ENCODE peak calls at places on chromosome 4, in four cellular contexts. G is H9, O is H1, P is trophoblast cell. F is an unnamed sample. For H3K79me2, the result is how much of the 10 kb centered on the place peaks cover.

GRCh38 chr4:52949336-52949735 is 87.2 kb downstream of the RASL11B start:
- DNase-seq in P (peak), O (no peak), G (no peak), F (no peak)

GRCh38 chr4:149645790-149646189 is 169.9 kb downstream of the IQCM start:
- DNase-seq in O (peak), G (peak), P (no peak), F (peak)

GRCh38 chr4:147725673-147726072 is 6.2 kb upstream of the ARHGAP10 start:
- DNase-seq in P (peak), O (peak), G (no peak), F (no peak)

GRCh38 chr4:61224573-61224972 is 24.4 kb downstream of the ADGRL3 start:
- DNase-seq in O (no peak), P (no peak), G (no peak), F (no peak)

GRCh38 chr4:2341261-2341841 is 77.1 kb downstream of the ZFYVE28 start:
- DNase-seq in G (peak), O (no peak), P (no peak), F (no peak)

GRCh38 chr4:176270669-176271068 is 1.6 kb upstream of the ASB5 start:
- DNase-seq in P (peak), O (no peak), G (no peak), F (peak)

GRCh38 chr4:22515145-22515887 is 550 bp downstream of the ADGRA3 start:
- DNase-seq in G (peak), P (peak), O (peak), F (peak)

GRCh38 chr4:76208005-76208765 is 5.4 kb downstream of the SCARB2 start:
- DNase-seq in P (peak), O (no peak), G (no peak), F (peak)

GRCh38 chr4:91764085-91764484 is 539.7 kb upstream of the GRID2 start:
- DNase-seq in G (no peak), O (no peak), P (no peak), F (no peak)

GRCh38 chr4:142248946-142249345 is 597.2 kb downstream of the INPP4B start:
- DNase-seq in O (no peak), G (no peak), P (peak), F (no peak)

GRCh38 chr4:4860381-4860802 is 927 bp downstream of the MSX1 start:
- DNase-seq in P (no peak), O (peak), G (no peak), F (no peak)

GRCh38 chr4:159290321-159291030 is 187.6 kb downstream of the RAPGEF2 start:
- DNase-seq in O (no peak), G (no peak), P (no peak), F (no peak)

GRCh38 chr4:997375-998071 is 4.3 kb upstream of the SLC26A1 start:
- DNase-seq in G (no peak), P (no peak), O (no peak), F (no peak)

GRCh38 chr4:27218013-27218412 is 357.4 kb downstream of the STIM2 start:
- DNase-seq in G (no peak), O (no peak), P (no peak), F (no peak)

GRCh38 chr4:128025319-128025718 is 35.8 kb upstream of the LARP1B start:
- DNase-seq in P (no peak), G (no peak), O (no peak), F (no peak)

GRCh38 chr4:124334119-124334518 is 378.4 kb downstream of the ANKRD50 start:
- DNase-seq in G (no peak), P (peak), O (no peak), F (peak)

GRCh38 chr4:184320630-184321029 is 103.0 kb upstream of the ENPP6 start:
- DNase-seq in G (no peak), P (no peak), O (no peak), F (no peak)

GRCh38 chr4:140300271-140300970 is 73.0 kb upstream of the SCOC start:
- DNase-seq in P (peak), G (peak), O (peak), F (peak)

GRCh38 chr4:150123073-150123472 is 44.8 kb downstream of the DCLK2 start:
- DNase-seq in G (no peak), P (no peak), O (no peak), F (no peak)

GRCh38 chr4:36283912-36284465 is 2.6 kb downstream of the DTHD1 start:
- DNase-seq in O (no peak), G (no peak), P (no peak), F (no peak)

GRCh38 chr4:8159522-8160232 is 1.1 kb upstream of the ABLIM2 start:
- DNase-seq in P (no peak), O (no peak), G (no peak), F (no peak)

GRCh38 chr4:29058519-29058918 is 1661.7 kb upstream of the PCDH7 start:
- DNase-seq in O (no peak), P (no peak), G (no peak), F (no peak)

GRCh38 chr4:150574678-150575077 is 7.3 kb upstream of the MAB21L2 start:
- DNase-seq in O (no peak), P (no peak), G (no peak), F (no peak)

GRCh38 chr4:107658400-107659326 is 61.4 kb downstream of the PAPSS1 start:
- DNase-seq in P (no peak), G (no peak), O (no peak), F (no peak)

DNA sequence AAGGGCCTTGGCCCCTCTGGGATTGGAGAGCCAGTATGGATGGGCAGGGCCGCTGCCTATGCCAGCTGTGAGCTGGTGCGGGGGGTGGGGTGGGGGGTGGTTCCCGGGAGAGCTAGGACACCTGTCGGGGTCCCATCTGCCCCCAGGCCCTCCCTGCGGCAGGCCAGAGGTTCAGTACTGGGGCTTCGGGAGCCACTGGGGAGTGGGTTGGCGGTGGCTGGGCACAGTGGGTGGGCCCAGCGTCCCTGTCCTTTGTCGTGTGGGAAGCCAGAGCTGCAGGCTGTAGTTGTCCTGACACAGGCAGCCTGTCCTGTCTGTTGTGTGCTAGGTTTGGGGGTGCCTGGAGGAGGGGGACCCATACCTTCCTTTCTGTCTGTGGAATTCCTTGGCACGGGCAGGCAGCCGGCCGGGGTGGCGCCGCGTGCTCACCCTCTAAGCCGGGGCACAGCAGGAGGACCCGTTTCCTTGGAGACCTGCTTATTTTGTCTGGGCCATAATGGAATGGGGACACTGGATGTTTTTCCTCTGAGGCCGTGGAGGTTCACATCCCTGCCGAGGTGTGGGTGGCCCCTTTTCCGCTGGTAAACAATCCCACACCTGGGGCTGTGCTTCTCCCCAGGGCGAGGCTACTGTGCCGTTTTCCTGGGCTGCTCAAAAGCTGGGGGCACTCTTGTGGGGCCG is 14.8 kb downstream of the DOK7 start:
- DNase-seq in P (no peak), O (no peak), G (no peak), F (peak)
- H2BK120ac ChIP-seq in P (no peak), O (no peak), G (no peak), F (no peak)

GRCh38 chr4:102505708-102506107 is 4.5 kb downstream of the NFKB1 start:
- DNase-seq in G (no peak), O (no peak), P (no peak), F (no peak)
- H3K4ac ChIP-seq in G (no peak), O (no peak), P (no peak), F (no peak)

DNA sequence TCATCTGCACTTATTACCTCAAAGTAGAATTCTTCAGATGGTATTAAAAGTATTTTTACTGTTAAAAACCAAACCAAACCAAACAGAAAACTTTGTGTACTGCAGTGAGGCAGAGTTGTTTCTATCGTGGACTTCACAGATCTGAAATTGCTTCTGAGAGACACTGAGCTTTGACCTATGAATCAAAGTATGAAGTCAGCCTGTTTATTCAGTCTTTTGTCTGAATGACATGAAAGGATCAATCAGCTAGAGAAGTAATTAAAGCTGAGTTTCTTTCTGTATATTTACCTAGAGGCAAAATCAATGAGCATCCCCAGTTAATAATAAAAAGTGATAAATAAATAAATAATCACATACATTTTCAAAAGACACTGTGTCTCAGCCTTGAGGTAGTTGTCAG is 2121.0 kb downstream of the PCDH7 start:
- DNase-seq in O (no peak), P (no peak), G (no peak), F (no peak)
- H3K79me2 ChIP-seq in O (under half), P (under half), G (under half), F (under half)

GRCh38 chr4:168931215-168931650 is 78.8 kb downstream of the CBR4 start:
- DNase-seq in G (no peak), O (no peak), P (no peak), F (no peak)
- H2BK120ac ChIP-seq in G (no peak), O (no peak), P (no peak), F (no peak)

GRCh38 chr4:119726505-119726904 is 97.9 kb upstream of the PDE5A start:
- DNase-seq in P (no peak), O (no peak), G (no peak), F (no peak)

GRCh38 chr4:119725011-119725410 is 96.4 kb upstream of the PDE5A start:
- DNase-seq in O (no peak), G (no peak), P (no peak), F (no peak)

GRCh38 chr4:119728692-119729593 is 100.3 kb upstream of the PDE5A start:
- DNase-seq in O (no peak), P (peak), G (no peak), F (no peak)

GRCh38 chr4:119728185-119728584 is 99.6 kb upstream of the PDE5A start:
- DNase-seq in P (no peak), G (no peak), O (no peak), F (no peak)

DNA sequence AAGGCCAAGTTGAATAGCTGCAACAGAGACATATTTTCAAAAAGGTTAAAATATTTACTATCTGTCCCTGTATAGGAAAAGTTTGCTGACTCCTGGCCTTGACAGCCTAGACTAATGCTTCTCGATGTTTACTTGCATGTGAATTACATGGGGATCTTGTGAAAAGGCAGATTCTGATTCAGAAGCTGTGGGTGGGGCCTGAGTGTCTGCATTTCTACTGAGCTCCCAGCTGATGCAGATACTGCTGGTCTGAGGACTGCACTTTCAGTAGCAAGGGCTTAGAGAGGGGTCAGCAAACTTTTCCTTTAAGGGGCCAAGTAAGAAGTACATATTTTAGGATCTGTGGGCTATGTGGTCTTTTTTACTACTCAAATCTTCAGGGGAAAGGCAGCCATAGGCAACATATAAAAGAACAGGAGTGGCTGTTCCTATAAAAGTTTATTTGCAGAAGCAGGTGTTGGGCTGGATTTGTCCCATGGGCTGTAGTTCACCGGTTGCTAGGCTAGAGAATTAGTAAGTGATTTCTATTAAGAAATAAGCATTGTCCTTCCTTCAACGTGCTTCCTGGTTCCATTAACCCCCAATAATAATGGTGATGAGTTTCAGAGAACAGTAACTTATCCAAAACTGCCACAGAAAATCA is 97.2 kb upstream of the PDE5A start:
- DNase-seq in G (peak), O (no peak), P (no peak), F (no peak)
- H3K4ac ChIP-seq in G (no peak), O (no peak), P (no peak), F (no peak)

GRCh38 chr4:153218961-153219360 is 14.7 kb downstream of the TRIM2 start:
- DNase-seq in P (no peak), O (no peak), G (no peak), F (no peak)
- H3K79me2 ChIP-seq in P (under half), O (under half), G (under half), F (under half)

DNA sequence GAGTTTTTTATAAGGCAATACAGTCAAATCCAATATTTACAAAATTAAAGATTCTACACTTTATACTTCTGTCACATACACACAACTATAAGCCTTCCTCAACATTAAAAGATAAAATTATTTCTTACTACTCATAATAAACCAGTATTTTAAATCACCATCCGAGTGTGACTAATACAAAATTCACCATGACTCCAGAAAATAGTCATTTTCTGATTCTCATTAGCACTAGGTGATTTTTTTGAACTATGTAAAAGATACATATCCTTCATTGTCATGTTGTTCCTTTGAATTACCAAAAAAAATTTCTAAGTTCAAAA is 641 bp upstream of the SLC7A11 start:
- DNase-seq in G (no peak), O (no peak), P (no peak), F (no peak)
- H2BK120ac ChIP-seq in G (no peak), O (no peak), P (no peak), F (no peak)

GRCh38 chr4:121786221-121786620 is 14.9 kb upstream of the EXOSC9 start:
- DNase-seq in P (no peak), O (no peak), G (no peak), F (no peak)
- H3K4ac ChIP-seq in P (no peak), O (no peak), G (no peak), F (no peak)

DNA sequence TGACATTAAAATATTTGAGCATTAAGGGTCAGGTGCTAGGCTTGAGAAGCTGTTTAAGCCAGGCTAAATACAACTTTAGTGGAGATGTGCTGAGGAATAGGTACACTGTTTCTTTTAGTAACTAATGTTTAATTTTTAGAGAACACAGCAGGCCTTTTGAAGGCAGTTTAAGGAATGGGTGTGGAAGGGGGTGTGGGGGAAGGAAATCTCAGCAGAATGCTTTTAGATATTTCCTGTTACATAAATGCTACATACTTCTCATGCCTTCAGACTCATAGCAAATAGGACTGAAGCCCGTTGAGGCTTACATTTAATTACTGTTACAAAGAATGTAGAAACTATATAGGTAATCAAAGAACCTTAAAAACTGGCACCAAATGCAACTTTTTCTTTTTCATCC is 66.3 kb downstream of the WWC2 start:
- DNase-seq in O (no peak), G (no peak), P (peak), F (no peak)
- H3K79me2 ChIP-seq in O (half or more), G (under half), P (under half), F (half or more)

DNA sequence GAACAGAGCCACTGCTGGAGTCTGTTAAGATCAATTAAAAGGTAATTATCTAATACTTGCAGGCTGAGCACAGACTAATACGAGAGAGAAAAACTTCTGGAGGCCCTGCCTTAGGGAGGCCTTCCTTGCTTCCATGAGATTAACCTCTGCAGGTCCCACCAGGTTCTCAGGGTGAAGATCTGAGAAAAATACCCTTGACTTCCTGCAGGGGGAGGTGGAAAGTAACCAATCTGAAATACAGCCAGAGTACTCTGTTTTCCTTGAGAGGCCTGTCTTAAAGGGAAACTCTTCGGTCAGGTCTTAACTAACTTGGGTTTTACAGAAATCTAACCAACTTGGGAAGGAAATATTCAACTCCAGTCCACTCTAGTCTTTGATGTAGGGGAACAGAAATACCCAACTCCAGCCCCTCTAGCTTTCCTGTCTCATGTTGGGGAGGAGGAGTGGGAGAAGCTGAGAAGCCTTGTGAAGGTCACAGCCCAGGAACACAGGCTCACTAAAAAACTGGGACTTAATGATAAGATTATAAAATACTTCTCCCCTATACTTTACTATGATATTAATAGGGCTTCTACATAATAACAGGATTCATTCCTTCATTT is 77.1 kb downstream of the TBCK start:
- DNase-seq in G (peak), P (peak), O (peak), F (peak)
- H2BK120ac ChIP-seq in G (no peak), P (no peak), O (no peak), F (no peak)